ENCODE peak calls at places on chromosomes 2 and 18, in four cellular contexts. Z is uterus, N is pancreas, A is neural progenitor cell. V is an unnamed sample.
A peak's percentile ranks its signal among the peaks of the same experiment; 100 is the strongest.

GRCh38 chr2:186303091-186303490 is 183.0 kb upstream of the ZC3H15 start:
- DNase-seq in Z (no peak), N (no peak), A (no peak), V (no peak)

GRCh38 chr2:105919826-105920225 is 175.1 kb downstream of the NCK2 start:
- DNase-seq in Z (no peak), N (no peak), A (no peak), V (peak; percentile 47)

GRCh38 chr18:75111673-75112485 is 97.1 kb downstream of the PTGR3 start:
- DNase-seq in A (no peak), N (no peak), Z (no peak), V (no peak)

GRCh38 chr2:181374741-181375675 is 82.2 kb upstream of the ITGA4 start:
- DNase-seq in A (no peak), Z (no peak), N (no peak), V (no peak)

GRCh38 chr2:143230506-143231256 is 101.5 kb downstream of the ARHGAP15 start:
- DNase-seq in N (no peak), A (no peak), Z (no peak), V (no peak)

GRCh38 chr2:42905341-42906114 is 113.1 kb upstream of the HAAO start:
- DNase-seq in Z (no peak), N (no peak), A (no peak), V (no peak)

GRCh38 chr2:190987116-190987515 is 26.9 kb downstream of the STAT1 start:
- DNase-seq in A (no peak), Z (no peak), N (no peak), V (no peak)

GRCh38 chr18:5538541-5538940 is 5.3 kb downstream of the EPB41L3 start:
- DNase-seq in A (peak; percentile 48), N (no peak), Z (no peak), V (no peak)

GRCh38 chr2:90077948-90078347 is 1386.5 kb downstream of the RPIA start:
- DNase-seq in Z (no peak), A (no peak), N (no peak), V (no peak)

DNA sequence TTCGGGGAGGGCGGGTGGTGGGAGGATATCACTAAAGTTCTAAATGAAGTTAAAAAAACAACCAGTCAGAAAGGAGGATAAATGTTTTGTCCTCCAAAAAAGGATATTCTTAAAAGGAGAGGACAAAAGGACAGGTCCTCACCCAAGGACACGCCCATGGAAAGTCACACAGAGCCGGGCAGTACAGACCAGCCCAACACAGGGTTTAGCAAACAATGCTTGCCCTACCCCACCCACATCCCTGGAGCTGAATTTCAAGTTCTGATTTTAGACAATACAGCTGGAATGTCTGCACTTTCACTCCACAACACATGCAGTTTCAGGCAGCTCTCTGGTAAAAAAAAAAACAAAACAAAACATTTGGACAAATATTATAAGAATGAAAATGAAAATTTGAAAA is 67.9 kb downstream of the SLC9A4 start:
- DNase-seq in N (no peak), A (no peak), Z (no peak), V (no peak)
- H3K27me3 ChIP-seq in N (no peaks in the 10 kb centered on the region), A (no peaks in the 10 kb centered on the region), Z (no peaks in the 10 kb centered on the region), V (no peaks in the 10 kb centered on the region)

GRCh38 chr2:100293341-100294161 is 28.8 kb downstream of the LONRF2 start:
- DNase-seq in N (no peak), A (no peak), Z (no peak), V (no peak)
- H3K4me3 ChIP-seq in N (no peak overlapping the region), A (no peak overlapping the region), Z (no peak overlapping the region), V (no peak overlapping the region)

GRCh38 chr2:236375973-236376476 is 111.8 kb upstream of the ASB18 start:
- DNase-seq in N (no peak), A (no peak), Z (no peak), V (peak; percentile 11)

GRCh38 chr2:236380051-236380612 is 115.9 kb upstream of the ASB18 start:
- DNase-seq in A (no peak), Z (no peak), N (no peak), V (no peak)

GRCh38 chr2:236371010-236371409 is 106.8 kb upstream of the ASB18 start:
- DNase-seq in N (peak; percentile 4), A (no peak), Z (no peak), V (peak; percentile 52)

GRCh38 chr2:236378851-236379250 is 114.6 kb upstream of the ASB18 start:
- DNase-seq in N (no peak), Z (no peak), A (no peak), V (peak; percentile 44)

DNA sequence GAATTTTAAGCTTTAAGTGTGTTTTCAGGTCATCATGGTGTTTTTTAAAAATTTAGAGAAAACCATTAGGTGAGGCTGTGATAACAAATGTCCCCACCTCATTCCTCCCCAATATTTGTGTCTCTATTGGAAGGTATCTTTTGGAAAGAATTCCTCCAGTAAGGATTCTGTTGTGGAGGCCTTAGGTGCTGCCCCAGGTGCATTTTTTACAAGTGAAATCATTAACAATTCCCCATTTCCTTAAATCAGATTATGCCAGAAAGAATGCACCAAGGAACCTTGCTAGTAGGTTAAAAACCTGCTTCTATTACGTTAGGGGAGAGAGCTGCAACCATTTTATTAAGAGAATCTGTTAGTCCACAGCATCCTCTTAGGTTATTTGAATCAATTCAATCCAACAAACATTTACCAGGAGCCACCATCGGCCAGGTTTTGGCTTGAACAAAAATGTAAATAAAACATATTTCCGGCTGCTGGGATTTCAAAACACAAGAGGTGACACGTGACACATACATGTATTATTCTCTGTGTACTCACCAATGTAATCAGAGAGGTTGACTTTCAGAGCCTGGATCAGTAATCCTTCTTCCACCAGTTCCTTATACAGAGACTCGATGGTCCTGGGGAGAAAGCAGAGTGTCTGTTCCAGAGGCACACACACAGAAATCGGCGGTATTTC is 112.5 kb upstream of the ASB18 start:
- DNase-seq in A (no peak), Z (no peak), N (no peak), V (no peak)
- H3K27ac ChIP-seq in A (no peak overlapping the region), Z (no peak overlapping the region), N (no peak overlapping the region), V (no peak overlapping the region)

GRCh38 chr18:78790511-78790910 is 189.1 kb upstream of the SALL3 start:
- DNase-seq in A (no peak), N (no peak), Z (no peak), V (no peak)
- H3K27me3 ChIP-seq in A (no peaks in the 10 kb centered on the region), N (no peaks in the 10 kb centered on the region), Z (no peaks in the 10 kb centered on the region), V (no peaks in the 10 kb centered on the region)

GRCh38 chr2:212330263-212330662 is 208.3 kb downstream of the ERBB4 start:
- DNase-seq in N (no peak), Z (no peak), A (no peak), V (no peak)
- H3K4me3 ChIP-seq in N (no peak overlapping the region), Z (no peak overlapping the region), A (no peak overlapping the region), V (no peak overlapping the region)

DNA sequence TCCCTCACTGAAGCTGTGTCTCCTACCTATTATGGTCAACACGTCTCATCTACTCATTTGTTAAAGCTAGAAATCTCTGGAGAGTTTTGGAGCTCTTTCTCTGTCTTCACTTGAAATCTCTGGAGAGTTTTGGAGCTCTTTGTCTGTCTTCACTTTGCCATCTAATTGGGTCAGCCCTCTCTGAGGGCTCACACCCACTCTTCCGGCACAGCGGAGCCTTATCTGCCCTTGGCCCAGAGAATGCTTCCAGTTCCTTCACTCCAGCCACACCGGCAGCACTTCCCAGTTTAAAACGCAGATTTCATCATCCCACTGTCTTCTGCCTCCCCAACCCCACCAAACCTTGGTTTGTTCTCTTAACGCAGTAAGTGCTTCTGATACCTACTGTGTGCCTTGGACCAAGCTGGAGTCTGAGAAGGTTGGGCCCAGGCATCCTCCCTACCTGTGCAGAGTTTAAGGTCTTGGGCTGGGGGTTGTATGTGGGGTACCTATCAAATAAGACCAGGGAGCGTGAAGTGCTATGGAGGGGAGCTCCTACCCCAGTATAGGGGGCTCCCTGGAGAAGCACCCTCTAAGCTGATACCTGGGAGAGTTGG is 5.0 kb downstream of the HPCAL1 start:
- DNase-seq in A (no peak), N (no peak), Z (no peak), V (no peak)
- H3K27ac ChIP-seq in A (no peak overlapping the region), N (no peak overlapping the region), Z (peak overlapping the region; percentile 51), V (no peak overlapping the region)

DNA sequence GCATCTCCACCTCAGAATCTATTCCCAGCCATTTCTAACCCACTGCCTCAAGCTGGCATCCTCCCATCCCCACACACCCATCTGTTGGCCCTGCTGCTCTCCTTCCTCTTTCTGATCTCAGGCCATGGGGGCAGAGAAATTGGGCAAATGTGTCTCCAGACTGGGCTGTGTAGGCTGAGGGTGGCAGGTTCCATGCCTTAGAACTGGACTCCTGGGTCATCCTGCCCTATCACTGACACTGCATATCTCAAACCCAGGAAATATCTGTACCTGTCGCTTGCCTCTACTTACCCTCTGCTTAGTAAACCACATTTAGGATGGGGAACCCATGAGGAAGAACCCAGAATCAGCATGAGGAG is 1.8 kb downstream of the WNT10A start:
- DNase-seq in Z (no peak), N (no peak), A (no peak), V (no peak)
- H3K27me3 ChIP-seq in Z (peaks cover 11% of the 10 kb centered on the region), N (peaks cover 14% of the 10 kb centered on the region), A (peaks cover 100% of the 10 kb centered on the region), V (peaks cover 10% of the 10 kb centered on the region)

GRCh38 chr2:65602851-65603250 is 170.5 kb upstream of the SPRED2 start:
- DNase-seq in A (no peak), Z (no peak), N (no peak), V (no peak)

GRCh38 chr2:65604246-65604645 is 171.8 kb upstream of the SPRED2 start:
- DNase-seq in A (no peak), Z (no peak), N (no peak), V (no peak)

GRCh38 chr2:65608391-65608790 is 176.0 kb upstream of the SPRED2 start:
- DNase-seq in A (no peak), Z (no peak), N (no peak), V (no peak)

GRCh38 chr2:65607906-65608305 is 175.5 kb upstream of the SPRED2 start:
- DNase-seq in A (peak; percentile 47), Z (no peak), N (no peak), V (no peak)

GRCh38 chr2:65605427-65606058 is 173.1 kb upstream of the SPRED2 start:
- DNase-seq in A (no peak), N (no peak), Z (no peak), V (no peak)
- H3K4me3 ChIP-seq in A (no peak overlapping the region), N (no peak overlapping the region), Z (no peak overlapping the region), V (no peak overlapping the region)

GRCh38 chr2:130972410-130972809 is 120.8 kb downstream of the FAM168B start:
- DNase-seq in N (no peak), A (no peak), Z (no peak), V (no peak)
- H3K27ac ChIP-seq in N (no peak overlapping the region), A (no peak overlapping the region), Z (no peak overlapping the region), V (no peak overlapping the region)

V was measured in right atrium auricular region.